ENCODE peak calls at places on chromosomes 13 and 19, in seven cellular contexts. M is ascending aorta, N is MM.1S, Y is neuronal stem cell, K is BE2C, P is fibroblast of lung, H is GM23338. S is an unnamed sample.

GRCh38 chr13:27120011-27120410 is 51.6 kb downstream of the USP12 start:
- DNase-seq in M (no peak), N (no peak), Y (no peak), K (no peak), P (peak; percentile 18), H (no peak), S (no peak)

GRCh38 chr13:30892966-30893365 is 13.1 kb upstream of the MEDAG start:
- DNase-seq in M (peak; percentile 86), N (no peak), Y (no peak), K (peak; percentile 65), P (peak; percentile 56), H (peak; percentile 87), S (no peak)

GRCh38 chr19:5030822-5031221 is 61.9 kb downstream of the KDM4B start:
- DNase-seq in M (no peak), N (no peak), Y (no peak), K (no peak), P (no peak), H (no peak), S (no peak)

GRCh38 chr13:111572956-111573355 is 252.5 kb downstream of the TEX29 start:
- DNase-seq in M (no peak), N (no peak), Y (no peak), K (no peak), P (no peak), H (no peak), S (no peak)

GRCh38 chr19:34305221-34306058 is 51.1 kb downstream of the GARRE1 start:
- DNase-seq in M (peak; percentile 43), N (no peak), Y (no peak), K (no peak), P (peak; percentile 33), H (no peak), S (no peak)

GRCh38 chr13:69331245-69331644 is 776.4 kb upstream of the ATXN8OS start:
- DNase-seq in M (no peak), N (no peak), Y (no peak), K (peak; percentile 42), P (peak; percentile 14), H (no peak), S (no peak)

GRCh38 chr13:81395368-81395767 is 1054.4 kb upstream of the SPRY2 start:
- DNase-seq in M (no peak), N (no peak), Y (no peak), K (peak; percentile 88), P (no peak), H (peak; percentile 79), S (no peak)

GRCh38 chr19:58585442-58586130 is 12.5 kb upstream of the MZF1 start:
- DNase-seq in M (no peak), N (no peak), Y (no peak), K (no peak), P (no peak), H (no peak), S (no peak)

GRCh38 chr13:27917121-27917947 is 2.5 kb upstream of the PDX1 start:
- DNase-seq in M (no peak), N (no peak), Y (peak; percentile 41), K (no peak), P (no peak), H (peak; percentile 67), S (no peak)

GRCh38 chr19:7145494-7145893 is 76.0 kb downstream of the ZNF557 start:
- DNase-seq in M (no peak), N (no peak), Y (no peak), K (no peak), P (no peak), H (no peak), S (no peak)
- H3K36me3 ChIP-seq in M (peaks cover 34% of the 10 kb centered on the region), N (peaks cover 6% of the 10 kb centered on the region), Y (peaks cover 12% of the 10 kb centered on the region), K (no peaks in the 10 kb centered on the region), P (no peaks in the 10 kb centered on the region), H (no peaks in the 10 kb centered on the region), S (no peaks in the 10 kb centered on the region)

GRCh38 chr13:35817642-35818576 is 313.3 kb downstream of the DCLK1 start:
- DNase-seq in M (no peak), N (no peak), Y (no peak), K (no peak), P (no peak), H (no peak), S (no peak)
- H3K4me3 ChIP-seq in M (no peak overlapping the region), N (no peak overlapping the region), Y (no peak overlapping the region), K (no peak overlapping the region), P (no peak overlapping the region), H (no peak overlapping the region), S (no peak overlapping the region)

GRCh38 chr13:98824376-98825160 is 72.1 kb upstream of the SLC15A1 start:
- DNase-seq in M (no peak), N (no peak), Y (no peak), K (no peak), P (no peak), H (no peak), S (no peak)

GRCh38 chr13:98820744-98821371 is 68.4 kb upstream of the SLC15A1 start:
- DNase-seq in M (no peak), N (no peak), Y (no peak), K (no peak), P (no peak), H (no peak), S (no peak)

GRCh38 chr13:98823442-98823841 is 71.0 kb upstream of the SLC15A1 start:
- DNase-seq in M (no peak), N (no peak), Y (no peak), K (no peak), P (no peak), H (no peak), S (no peak)

GRCh38 chr13:98821372-98822237 is 69.1 kb upstream of the SLC15A1 start:
- DNase-seq in M (no peak), N (no peak), Y (no peak), K (no peak), P (peak; percentile 25), H (peak; percentile 48), S (no peak)

DNA sequence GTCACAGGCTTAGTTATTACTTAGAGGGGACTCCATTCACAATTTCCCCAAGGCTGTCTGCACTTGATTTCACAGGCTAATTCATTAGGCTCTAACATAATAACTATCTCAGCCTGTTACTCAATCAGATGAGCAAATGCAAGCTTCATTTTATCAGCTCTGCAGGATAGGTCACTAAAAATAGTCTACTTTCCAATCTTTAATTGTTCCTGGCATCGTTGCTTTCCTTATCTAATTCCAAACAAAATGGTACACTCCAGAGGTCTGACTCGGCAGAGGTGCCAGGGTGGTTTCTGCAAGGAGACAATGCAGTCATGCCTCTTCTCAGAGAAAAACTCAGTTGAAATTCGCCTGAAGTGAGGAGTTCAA is 69.8 kb upstream of the SLC15A1 start:
- DNase-seq in M (no peak), N (no peak), Y (no peak), K (no peak), P (peak; percentile 72), H (no peak), S (no peak)
- H3K36me3 ChIP-seq in M (no peaks in the 10 kb centered on the region), N (no peaks in the 10 kb centered on the region), Y (no peaks in the 10 kb centered on the region), K (no peaks in the 10 kb centered on the region), P (no peaks in the 10 kb centered on the region), H (no peaks in the 10 kb centered on the region), S (peaks cover 51% of the 10 kb centered on the region)

DNA sequence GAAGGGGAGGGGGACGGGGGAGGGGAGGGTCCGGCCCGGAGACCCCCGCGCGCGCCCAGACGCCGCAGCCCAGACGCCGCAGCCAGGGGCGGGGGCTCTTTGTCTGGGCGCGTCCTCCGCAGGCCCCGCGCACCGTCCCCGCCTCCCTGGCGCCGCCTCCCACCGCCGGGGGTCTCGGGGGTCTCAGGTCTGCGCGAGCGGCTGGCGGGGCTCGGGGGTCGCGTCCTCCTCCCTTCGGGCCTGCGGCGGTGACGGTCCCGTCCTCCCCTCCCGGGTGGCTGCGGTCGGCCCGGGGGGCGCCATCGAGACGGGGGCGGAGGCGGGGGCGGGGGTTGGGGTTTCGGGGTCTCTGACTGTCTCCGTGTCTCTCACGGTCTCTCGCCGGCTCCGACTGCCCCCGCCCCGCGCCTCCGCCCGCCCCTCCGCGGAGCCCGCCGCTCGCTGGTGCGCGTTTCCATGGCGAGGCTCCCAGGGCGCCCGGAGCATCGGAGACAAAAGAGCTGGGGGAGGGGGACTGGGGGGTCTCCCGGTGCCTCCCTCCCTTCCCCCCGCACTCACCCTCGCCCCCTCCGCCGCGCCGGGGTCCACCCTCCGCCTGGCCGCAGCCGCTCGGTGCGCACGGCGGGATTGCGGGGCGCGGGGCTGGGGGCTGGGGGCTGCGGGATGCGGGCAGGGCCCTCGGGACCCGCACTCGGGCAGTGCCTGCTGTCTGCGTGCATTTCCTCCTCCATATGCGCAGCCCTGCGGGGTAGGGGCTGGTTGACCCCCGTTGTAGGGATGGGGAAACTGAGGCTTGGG is 420 bp upstream of the PLPPR3 start:
- DNase-seq in M (no peak), N (no peak), Y (peak; percentile 79), K (no peak), P (no peak), H (peak; percentile 77), S (no peak)
- H3K4me3 ChIP-seq in M (peak overlapping the region; percentile 45), N (no peak overlapping the region), Y (peak overlapping the region; percentile 83), K (no peak overlapping the region), P (no peak overlapping the region), H (peak overlapping the region; percentile 84), S (no peak overlapping the region)

S was measured in CD4-positive, alpha-beta memory T cell.